ENCODE peak calls at places on chromosomes 11 and 22, in five cellular contexts. One of them, this sample, is unnamed.

GRCh38 chr22:20761536-20761935 is 12.4 kb upstream of the SERPIND1 start:
- DNase-seq in cardiac muscle cell: no peak
- DNase-seq in fibroblast of lung: peak
- DNase-seq in MM.1S: no peak
- DNase-seq in H9: no peak
- DNase-seq in this sample: no peak

GRCh38 chr11:65254724-65255123 is 7.0 kb upstream of the POLA2 start:
- DNase-seq in H9: no peak
- DNase-seq in MM.1S: no peak
- DNase-seq in cardiac muscle cell: no peak
- DNase-seq in fibroblast of lung: no peak
- DNase-seq in this sample: no peak

GRCh38 chr11:74696932-74697687 is 34.1 kb downstream of the CHRDL2 start:
- DNase-seq in H9: peak
- DNase-seq in cardiac muscle cell: peak
- DNase-seq in fibroblast of lung: peak
- DNase-seq in MM.1S: no peak
- DNase-seq in this sample: no peak

GRCh38 chr11:110716361-110716760 is 4.1 kb upstream of the ARHGAP20 start:
- DNase-seq in cardiac muscle cell: peak
- DNase-seq in H9: no peak
- DNase-seq in fibroblast of lung: peak
- DNase-seq in MM.1S: no peak
- DNase-seq in this sample: no peak

GRCh38 chr11:93236741-93237675 is 39.2 kb upstream of the SLC36A4 start:
- DNase-seq in MM.1S: peak
- DNase-seq in H9: peak
- DNase-seq in cardiac muscle cell: peak
- DNase-seq in fibroblast of lung: peak
- DNase-seq in this sample: peak

GRCh38 chr11:71129624-71130023 is 122.8 kb downstream of the SHANK2 start:
- DNase-seq in MM.1S: no peak
- DNase-seq in fibroblast of lung: peak
- DNase-seq in cardiac muscle cell: no peak
- DNase-seq in H9: no peak
- DNase-seq in this sample: no peak

GRCh38 chr11:103631841-103632240 is 404.6 kb upstream of the DDI1 start:
- DNase-seq in H9: no peak
- DNase-seq in fibroblast of lung: no peak
- DNase-seq in cardiac muscle cell: no peak
- DNase-seq in MM.1S: no peak
- DNase-seq in this sample: no peak

GRCh38 chr22:31193092-31193491 is 19.0 kb upstream of the LIMK2 start:
- DNase-seq in fibroblast of lung: no peak
- DNase-seq in MM.1S: no peak
- DNase-seq in cardiac muscle cell: no peak
- DNase-seq in H9: no peak
- DNase-seq in this sample: peak

GRCh38 chr11:66907751-66908173 is 50.4 kb downstream of the PC start:
- DNase-seq in fibroblast of lung: no peak
- DNase-seq in H9: no peak
- DNase-seq in cardiac muscle cell: no peak
- DNase-seq in MM.1S: no peak
- DNase-seq in this sample: no peak

GRCh38 chr22:48205790-48206189 is 1443.3 kb downstream of the TBC1D22A start:
- DNase-seq in MM.1S: no peak
- DNase-seq in cardiac muscle cell: no peak
- DNase-seq in H9: no peak
- DNase-seq in fibroblast of lung: no peak
- DNase-seq in this sample: no peak

GRCh38 chr11:57302489-57302888 is 22.3 kb downstream of the TNKS1BP1 start:
- DNase-seq in MM.1S: no peak
- DNase-seq in cardiac muscle cell: no peak
- DNase-seq in H9: no peak
- DNase-seq in fibroblast of lung: no peak
- DNase-seq in this sample: no peak

GRCh38 chr22:29511126-29511854 is 31.3 kb downstream of the NEFH start:
- DNase-seq in cardiac muscle cell: no peak
- DNase-seq in MM.1S: no peak
- DNase-seq in H9: no peak
- DNase-seq in fibroblast of lung: no peak
- DNase-seq in this sample: no peak

GRCh38 chr11:61598886-61599868 is 18.3 kb upstream of the SYT7 start:
- DNase-seq in MM.1S: no peak
- DNase-seq in H9: peak
- DNase-seq in fibroblast of lung: peak
- DNase-seq in cardiac muscle cell: peak
- DNase-seq in this sample: peak

DNA sequence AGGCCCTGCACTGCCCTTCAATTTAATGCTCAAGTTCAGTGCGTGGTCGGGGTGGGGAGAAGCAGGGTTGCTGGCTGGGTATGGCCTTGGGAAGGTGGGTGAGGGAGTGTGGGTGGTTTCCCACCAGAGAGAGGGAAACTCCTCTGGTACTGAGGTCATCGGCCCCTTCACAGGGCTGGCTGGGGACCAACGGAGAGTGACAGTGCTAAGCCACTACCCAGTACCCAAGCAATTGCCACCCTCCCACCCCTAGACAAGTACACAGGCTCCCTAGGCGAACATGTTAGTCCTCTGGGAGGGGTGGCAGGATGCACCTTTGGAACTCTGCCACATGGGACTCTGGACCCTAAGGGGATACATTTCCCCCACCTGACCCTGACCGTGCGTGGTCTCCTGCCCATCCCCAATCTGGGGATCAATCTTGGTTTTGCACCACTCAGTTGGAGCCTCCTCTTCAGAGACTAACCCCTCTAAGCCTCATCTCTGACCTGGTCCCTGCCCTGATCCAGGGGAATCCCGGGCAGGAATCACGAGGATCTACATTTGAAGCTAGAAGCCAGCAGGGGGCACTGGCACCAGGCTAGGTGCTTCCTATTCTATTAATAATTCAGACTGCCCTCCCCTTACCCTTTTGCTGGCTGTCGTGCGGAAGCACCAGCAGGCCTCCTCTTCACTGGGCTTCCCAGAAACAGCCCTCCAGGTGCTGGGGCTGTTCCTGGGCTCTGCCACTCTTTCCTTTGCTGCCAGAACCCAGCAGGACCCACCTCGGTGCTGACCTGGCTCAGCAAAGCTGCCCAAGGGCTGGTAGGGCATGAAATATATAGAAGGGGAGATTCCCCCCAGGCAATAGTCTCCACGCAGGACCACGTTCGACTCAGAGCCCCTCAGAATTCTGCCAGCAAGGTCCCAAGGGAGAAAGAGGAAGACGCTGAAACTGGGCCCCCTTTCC is 377.7 kb downstream of the TENM4 start:
- DNase-seq in fibroblast of lung: no peak
- DNase-seq in MM.1S: no peak
- DNase-seq in cardiac muscle cell: peak
- DNase-seq in H9: peak
- DNase-seq in this sample: no peak
- H3K27ac ChIP-seq in fibroblast of lung: no peak
- H3K27ac ChIP-seq in MM.1S: no peak
- H3K27ac ChIP-seq in cardiac muscle cell: peak
- H3K27ac ChIP-seq in H9: no peak
- H3K27ac ChIP-seq in this sample: no peak

GRCh38 chr22:38490475-38490874 is 15.6 kb downstream of the DDX17 start:
- DNase-seq in fibroblast of lung: no peak
- DNase-seq in cardiac muscle cell: no peak
- DNase-seq in MM.1S: no peak
- DNase-seq in H9: no peak
- DNase-seq in this sample: no peak

GRCh38 chr22:38489142-38489541 is 17.0 kb downstream of the DDX17 start:
- DNase-seq in MM.1S: no peak
- DNase-seq in fibroblast of lung: no peak
- DNase-seq in cardiac muscle cell: no peak
- DNase-seq in H9: no peak
- DNase-seq in this sample: no peak

GRCh38 chr22:38489561-38490133 is 16.5 kb downstream of the DDX17 start:
- DNase-seq in MM.1S: no peak
- DNase-seq in fibroblast of lung: no peak
- DNase-seq in H9: no peak
- DNase-seq in cardiac muscle cell: no peak
- DNase-seq in this sample: no peak

GRCh38 chr22:38491707-38492348 is 14.3 kb downstream of the DDX17 start:
- DNase-seq in fibroblast of lung: no peak
- DNase-seq in H9: no peak
- DNase-seq in cardiac muscle cell: no peak
- DNase-seq in MM.1S: no peak
- DNase-seq in this sample: no peak

GRCh38 chr22:38490915-38491314 is 15.2 kb downstream of the DDX17 start:
- DNase-seq in H9: no peak
- DNase-seq in fibroblast of lung: peak
- DNase-seq in MM.1S: no peak
- DNase-seq in cardiac muscle cell: peak
- DNase-seq in this sample: no peak
- H3K27ac ChIP-seq in H9: no peak
- H3K27ac ChIP-seq in fibroblast of lung: peak
- H3K27ac ChIP-seq in MM.1S: peak
- H3K27ac ChIP-seq in cardiac muscle cell: peak
- H3K27ac ChIP-seq in this sample: peak

GRCh38 chr11:102451693-102452460 is 688 bp downstream of the TMEM123 start:
- DNase-seq in cardiac muscle cell: peak
- DNase-seq in H9: peak
- DNase-seq in MM.1S: peak
- DNase-seq in fibroblast of lung: peak
- DNase-seq in this sample: peak

GRCh38 chr11:102452461-102453285 is at the start of gene TMEM123:
- DNase-seq in MM.1S: peak
- DNase-seq in fibroblast of lung: peak
- DNase-seq in H9: peak
- DNase-seq in cardiac muscle cell: peak
- DNase-seq in this sample: peak

GRCh38 chr11:102453286-102453797 is 777 bp upstream of the TMEM123 start:
- DNase-seq in MM.1S: peak
- DNase-seq in H9: peak
- DNase-seq in cardiac muscle cell: no peak
- DNase-seq in fibroblast of lung: no peak
- DNase-seq in this sample: peak

GRCh38 chr11:102456381-102456780 is 3.8 kb upstream of the TMEM123 start:
- DNase-seq in H9: no peak
- DNase-seq in cardiac muscle cell: peak
- DNase-seq in fibroblast of lung: no peak
- DNase-seq in MM.1S: no peak
- DNase-seq in this sample: no peak

GRCh38 chr11:102453921-102454320 is 1.4 kb upstream of the TMEM123 start:
- DNase-seq in cardiac muscle cell: no peak
- DNase-seq in fibroblast of lung: no peak
- DNase-seq in MM.1S: no peak
- DNase-seq in H9: no peak
- DNase-seq in this sample: no peak
- H3K27ac ChIP-seq in cardiac muscle cell: no peak
- H3K27ac ChIP-seq in fibroblast of lung: no peak
- H3K27ac ChIP-seq in MM.1S: no peak
- H3K27ac ChIP-seq in H9: no peak
- H3K27ac ChIP-seq in this sample: peak

DNA sequence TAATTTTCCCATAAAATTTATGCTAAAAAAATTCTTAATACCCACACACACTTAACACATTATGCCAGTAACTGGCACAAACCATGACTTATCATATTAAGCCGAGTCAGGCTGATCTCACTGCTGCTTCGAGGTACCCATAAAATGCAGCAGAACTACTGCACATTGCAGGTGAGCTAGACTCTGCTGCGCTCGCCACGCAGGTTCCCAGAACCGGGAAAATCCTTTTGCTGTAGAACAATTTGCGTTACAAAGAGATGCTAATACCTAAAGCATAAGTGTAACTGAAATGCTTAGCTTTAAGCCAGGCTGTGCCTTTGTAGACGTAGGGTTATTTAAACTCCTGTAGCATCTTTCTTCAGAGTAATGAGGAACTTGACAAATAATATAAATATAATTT is 200.3 kb downstream of the MSANTD4 start:
- DNase-seq in MM.1S: no peak
- DNase-seq in cardiac muscle cell: no peak
- DNase-seq in fibroblast of lung: no peak
- DNase-seq in H9: peak
- DNase-seq in this sample: no peak
- H3K27ac ChIP-seq in MM.1S: no peak
- H3K27ac ChIP-seq in cardiac muscle cell: no peak
- H3K27ac ChIP-seq in fibroblast of lung: no peak
- H3K27ac ChIP-seq in H9: no peak
- H3K27ac ChIP-seq in this sample: no peak